ENCODE peak calls at places on chromosomes 3 and 15, in nine cellular contexts. One of them, this sample, is unnamed.

GRCh38 chr3:134029256-134029733 is 430 bp downstream of the SLCO2A1 start:
- DNase-seq in heart right ventricle: no peak
- DNase-seq in mucosa of descending colon: peak
- DNase-seq in stimulated activated CD4-positive, alpha-beta T cell treated with anti-CD3 and anti-CD28 coated beads, Interleukin-15, amount 100 ng/mL, for 24 hours: peak
- DNase-seq in amniotic epithelial cell: no peak
- DNase-seq in kidney tubule cell: peak
- DNase-seq in hepatocyte: peak
- DNase-seq in ELF-1: peak
- DNase-seq in NCI-H460: no peak
- DNase-seq in this sample: peak

GRCh38 chr3:115760722-115761121 is 137.4 kb downstream of the GAP43 start:
- DNase-seq in heart right ventricle: no peak
- DNase-seq in mucosa of descending colon: no peak
- DNase-seq in stimulated activated CD4-positive, alpha-beta T cell treated with anti-CD3 and anti-CD28 coated beads, Interleukin-15, amount 100 ng/mL, for 24 hours: no peak
- DNase-seq in amniotic epithelial cell: no peak
- DNase-seq in kidney tubule cell: no peak
- DNase-seq in hepatocyte: no peak
- DNase-seq in ELF-1: no peak
- DNase-seq in NCI-H460: no peak
- DNase-seq in this sample: no peak

GRCh38 chr3:159488657-159489056 is 500.0 kb upstream of the IL12A start:
- DNase-seq in heart right ventricle: no peak
- DNase-seq in mucosa of descending colon: no peak
- DNase-seq in stimulated activated CD4-positive, alpha-beta T cell treated with anti-CD3 and anti-CD28 coated beads, Interleukin-15, amount 100 ng/mL, for 24 hours: no peak
- DNase-seq in amniotic epithelial cell: no peak
- DNase-seq in kidney tubule cell: no peak
- DNase-seq in hepatocyte: no peak
- DNase-seq in ELF-1: no peak
- DNase-seq in NCI-H460: no peak
- DNase-seq in this sample: no peak

GRCh38 chr3:46849098-46849631 is 14.1 kb downstream of the MYL3 start:
- DNase-seq in heart right ventricle: no peak
- DNase-seq in mucosa of descending colon: peak
- DNase-seq in stimulated activated CD4-positive, alpha-beta T cell treated with anti-CD3 and anti-CD28 coated beads, Interleukin-15, amount 100 ng/mL, for 24 hours: no peak
- DNase-seq in amniotic epithelial cell: no peak
- DNase-seq in kidney tubule cell: no peak
- DNase-seq in hepatocyte: peak
- DNase-seq in ELF-1: no peak
- DNase-seq in NCI-H460: no peak
- DNase-seq in this sample: no peak

GRCh38 chr3:39317571-39318169 is 11.8 kb upstream of the CCR8 start:
- DNase-seq in heart right ventricle: no peak
- DNase-seq in mucosa of descending colon: no peak
- DNase-seq in stimulated activated CD4-positive, alpha-beta T cell treated with anti-CD3 and anti-CD28 coated beads, Interleukin-15, amount 100 ng/mL, for 24 hours: no peak
- DNase-seq in amniotic epithelial cell: no peak
- DNase-seq in kidney tubule cell: peak
- DNase-seq in hepatocyte: peak
- DNase-seq in ELF-1: no peak
- DNase-seq in NCI-H460: no peak
- DNase-seq in this sample: no peak

GRCh38 chr15:79673416-79674123 is 223.2 kb downstream of the MTHFS start:
- DNase-seq in heart right ventricle: no peak
- DNase-seq in mucosa of descending colon: no peak
- DNase-seq in stimulated activated CD4-positive, alpha-beta T cell treated with anti-CD3 and anti-CD28 coated beads, Interleukin-15, amount 100 ng/mL, for 24 hours: peak
- DNase-seq in amniotic epithelial cell: peak
- DNase-seq in kidney tubule cell: peak
- DNase-seq in hepatocyte: no peak
- DNase-seq in ELF-1: peak
- DNase-seq in NCI-H460: no peak
- DNase-seq in this sample: peak

GRCh38 chr3:143786229-143787199 is 61.8 kb downstream of the SLC9A9 start:
- DNase-seq in heart right ventricle: peak
- DNase-seq in mucosa of descending colon: no peak
- DNase-seq in stimulated activated CD4-positive, alpha-beta T cell treated with anti-CD3 and anti-CD28 coated beads, Interleukin-15, amount 100 ng/mL, for 24 hours: no peak
- DNase-seq in amniotic epithelial cell: no peak
- DNase-seq in kidney tubule cell: no peak
- DNase-seq in hepatocyte: no peak
- DNase-seq in ELF-1: no peak
- DNase-seq in NCI-H460: no peak
- DNase-seq in this sample: peak

GRCh38 chr3:184314700-184315505 is 497 bp downstream of the EIF4G1 start:
- DNase-seq in heart right ventricle: peak
- DNase-seq in mucosa of descending colon: peak
- DNase-seq in stimulated activated CD4-positive, alpha-beta T cell treated with anti-CD3 and anti-CD28 coated beads, Interleukin-15, amount 100 ng/mL, for 24 hours: peak
- DNase-seq in amniotic epithelial cell: peak
- DNase-seq in kidney tubule cell: peak
- DNase-seq in hepatocyte: peak
- DNase-seq in ELF-1: peak
- DNase-seq in NCI-H460: no peak
- DNase-seq in this sample: peak

GRCh38 chr3:128476659-128477058 is 10.0 kb upstream of the DNAJB8 start:
- DNase-seq in heart right ventricle: no peak
- DNase-seq in mucosa of descending colon: no peak
- DNase-seq in stimulated activated CD4-positive, alpha-beta T cell treated with anti-CD3 and anti-CD28 coated beads, Interleukin-15, amount 100 ng/mL, for 24 hours: no peak
- DNase-seq in amniotic epithelial cell: no peak
- DNase-seq in kidney tubule cell: no peak
- DNase-seq in hepatocyte: no peak
- DNase-seq in ELF-1: no peak
- DNase-seq in NCI-H460: no peak
- DNase-seq in this sample: no peak

GRCh38 chr3:15148614-15149013 is 49.7 kb upstream of the RBSN start:
- DNase-seq in heart right ventricle: no peak
- DNase-seq in mucosa of descending colon: no peak
- DNase-seq in stimulated activated CD4-positive, alpha-beta T cell treated with anti-CD3 and anti-CD28 coated beads, Interleukin-15, amount 100 ng/mL, for 24 hours: no peak
- DNase-seq in amniotic epithelial cell: peak
- DNase-seq in kidney tubule cell: peak
- DNase-seq in hepatocyte: peak
- DNase-seq in ELF-1: peak
- DNase-seq in NCI-H460: no peak
- DNase-seq in this sample: peak

GRCh38 chr3:87478716-87479115 is 202.3 kb upstream of the POU1F1 start:
- DNase-seq in heart right ventricle: no peak
- DNase-seq in mucosa of descending colon: no peak
- DNase-seq in stimulated activated CD4-positive, alpha-beta T cell treated with anti-CD3 and anti-CD28 coated beads, Interleukin-15, amount 100 ng/mL, for 24 hours: no peak
- DNase-seq in amniotic epithelial cell: no peak
- DNase-seq in kidney tubule cell: no peak
- DNase-seq in hepatocyte: no peak
- DNase-seq in ELF-1: no peak
- DNase-seq in NCI-H460: no peak
- DNase-seq in this sample: no peak

GRCh38 chr3:138063416-138063815 is 52.0 kb downstream of the DZIP1L start:
- DNase-seq in heart right ventricle: no peak
- DNase-seq in mucosa of descending colon: no peak
- DNase-seq in stimulated activated CD4-positive, alpha-beta T cell treated with anti-CD3 and anti-CD28 coated beads, Interleukin-15, amount 100 ng/mL, for 24 hours: no peak
- DNase-seq in amniotic epithelial cell: no peak
- DNase-seq in kidney tubule cell: no peak
- DNase-seq in hepatocyte: no peak
- DNase-seq in ELF-1: no peak
- DNase-seq in NCI-H460: no peak
- DNase-seq in this sample: no peak

This sample was measured in choroid plexus epithelial cell.